ENCODE peak calls at places on chromosome 13, in seven cellular contexts. R is activated CD4-positive, alpha-beta T cell treated with anti-CD3 and anti-CD28 coated beads for 48 hours; L is uterus; T is fibroblast of lung; X is lower lobe of right lung; U is activated CD8-positive, alpha-beta T cell treated with anti-CD3 and anti-CD28 coated beads for 36 hours; W is globus pallidus. D is an unnamed sample.

GRCh38 chr13:77351326-77351725 is 24.4 kb upstream of the MYCBP2 start:
- DNase-seq in R (no peak), L (no peak), T (no peak), X (no peak), U (no peak), W (peak; percentile 52), D (no peak)

GRCh38 chr13:31131470-31131961 is 30.2 kb downstream of the HSPH1 start:
- DNase-seq in R (no peak), L (no peak), T (no peak), X (no peak), U (no peak), W (no peak), D (no peak)

GRCh38 chr13:28273919-28274318 is 135.6 kb downstream of the PAN3 start:
- DNase-seq in R (no peak), L (no peak), T (no peak), X (no peak), U (no peak), W (no peak), D (no peak)

GRCh38 chr13:103876571-103876970 is 810.4 kb upstream of the SLC10A2 start:
- DNase-seq in R (no peak), L (no peak), T (no peak), X (no peak), U (no peak), W (no peak), D (peak; percentile 14)

GRCh38 chr13:24182703-24183081 is 22.2 kb downstream of the SPATA13 start:
- DNase-seq in R (no peak), L (no peak), T (no peak), X (no peak), U (no peak), W (no peak), D (no peak)

GRCh38 chr13:42215578-42216421 is 56.2 kb upstream of the AKAP11 start:
- DNase-seq in R (peak; percentile 30), L (no peak), T (peak; percentile 68), X (no peak), U (peak; percentile 56), W (peak; percentile 3), D (peak; percentile 33)

GRCh38 chr13:27770809-27771208 is 21.5 kb upstream of the GSX1 start:
- DNase-seq in R (peak; percentile 42), L (no peak), T (peak; percentile 11), X (no peak), U (peak; percentile 59), W (peak; percentile 8), D (peak; percentile 12)

GRCh38 chr13:113742000-113742441 is 17.0 kb upstream of the TMEM255B start:
- DNase-seq in R (peak; percentile 45), L (no peak), T (peak; percentile 78), X (peak; percentile 70), U (peak; percentile 56), W (no peak), D (peak; percentile 46)

GRCh38 chr13:22173605-22174004 is 502.7 kb downstream of the FGF9 start:
- DNase-seq in R (no peak), L (no peak), T (peak; percentile 71), X (no peak), U (no peak), W (no peak), D (peak; percentile 66)

GRCh38 chr13:103403148-103403740 is 337.0 kb upstream of the SLC10A2 start:
- DNase-seq in R (no peak), L (no peak), T (no peak), X (no peak), U (no peak), W (no peak), D (no peak)

GRCh38 chr13:40992678-40993077 is 26.4 kb downstream of the ELF1 start:
- DNase-seq in R (no peak), L (no peak), T (no peak), X (no peak), U (no peak), W (no peak), D (no peak)

GRCh38 chr13:73591861-73592260 is 533.1 kb downstream of the KLF5 start:
- DNase-seq in R (no peak), L (no peak), T (no peak), X (no peak), U (no peak), W (no peak), D (no peak)

GRCh38 chr13:75437582-75438318 is 44.2 kb downstream of the TBC1D4 start:
- DNase-seq in R (no peak), L (no peak), T (peak; percentile 60), X (no peak), U (no peak), W (peak; percentile 14), D (peak; percentile 44)

GRCh38 chr13:42379241-42379640 is 107.3 kb downstream of the AKAP11 start:
- DNase-seq in R (no peak), L (no peak), T (no peak), X (no peak), U (no peak), W (no peak), D (no peak)

GRCh38 chr13:102100234-102100633 is 301.6 kb downstream of the FGF14 start:
- DNase-seq in R (no peak), L (no peak), T (no peak), X (no peak), U (no peak), W (no peak), D (no peak)

GRCh38 chr13:72304121-72304745 is 423.2 kb downstream of the MZT1 start:
- DNase-seq in R (no peak), L (no peak), T (peak; percentile 88), X (no peak), U (no peak), W (no peak), D (peak; percentile 22)

D was measured in AG10803.